ENCODE peak calls at places on chromosomes 1 and 21, in six cellular contexts. G is uterus, O is caudate nucleus, V is brain microvascular endothelial cell, Z is fibroblast of lung, R is heart left ventricle. T is an unnamed sample.

GRCh38 chr1:44515416-44515815 is 110.4 kb downstream of the RNF220 start:
- DNase-seq in G (no peak), O (no peak), V (no peak), Z (no peak), R (no peak), T (no peak)

GRCh38 chr1:35795295-35795694 is 12.5 kb upstream of the AGO4 start:
- DNase-seq in G (no peak), O (no peak), V (no peak), Z (no peak), R (no peak), T (no peak)

GRCh38 chr1:67429011-67429527 is 1.1 kb downstream of the SERBP1 start:
- DNase-seq in G (no peak), O (no peak), V (no peak), Z (peak; percentile 21), R (no peak), T (no peak)

GRCh38 chr1:247330548-247331171 is 1.0 kb downstream of the ZNF496 start:
- DNase-seq in G (no peak), O (no peak), V (no peak), Z (no peak), R (no peak), T (no peak)

GRCh38 chr1:212825798-212826452 is 21.5 kb downstream of the SPATA45 start:
- DNase-seq in G (no peak), O (no peak), V (no peak), Z (no peak), R (no peak), T (no peak)

GRCh38 chr21:18275740-18276139 is 31.1 kb downstream of the CHODL start:
- DNase-seq in G (no peak), O (no peak), V (no peak), Z (no peak), R (no peak), T (no peak)

GRCh38 chr21:45985471-45986315 is 4.1 kb downstream of the COL6A1 start:
- DNase-seq in G (peak; percentile 24), O (no peak), V (no peak), Z (no peak), R (peak; percentile 56), T (no peak)

GRCh38 chr1:21066365-21067012 is 110.2 kb downstream of the EIF4G3 start:
- DNase-seq in G (no peak), O (no peak), V (no peak), Z (no peak), R (no peak), T (no peak)

GRCh38 chr21:34754690-34755647 is 86.2 kb downstream of the CLIC6 start:
- DNase-seq in G (no peak), O (no peak), V (no peak), Z (no peak), R (no peak), T (no peak)

GRCh38 chr1:44251989-44252625 is 38.8 kb downstream of the DMAP1 start:
- DNase-seq in G (no peak), O (no peak), V (no peak), Z (no peak), R (no peak), T (no peak)

GRCh38 chr1:145995964-145996432 is 381 bp downstream of the TXNIP start:
- DNase-seq in G (peak; percentile 31), O (no peak), V (no peak), Z (no peak), R (no peak), T (no peak)

GRCh38 chr1:107831921-107832320 is 133.1 kb downstream of the VAV3 start:
- DNase-seq in G (no peak), O (no peak), V (no peak), Z (no peak), R (no peak), T (no peak)

GRCh38 chr1:36083635-36084501 is at the start of gene TEKT2:
- DNase-seq in G (no peak), O (peak; percentile 42), V (peak; percentile 21), Z (peak; percentile 18), R (no peak), T (no peak)

GRCh38 chr1:118184737-118185082 is 318 bp downstream of the SPAG17 start:
- DNase-seq in G (no peak), O (no peak), V (no peak), Z (no peak), R (no peak), T (no peak)

GRCh38 chr1:115089443-115090340 is at the start of gene TSPAN2:
- DNase-seq in G (peak; percentile 88), O (no peak), V (peak; percentile 28), Z (peak; percentile 58), R (peak; percentile 83), T (no peak)

GRCh38 chr1:173333581-173333980 is 126.5 kb upstream of the TNFSF4 start:
- DNase-seq in G (no peak), O (no peak), V (peak; percentile 76), Z (no peak), R (no peak), T (no peak)

GRCh38 chr1:164733070-164733469 is 174.1 kb downstream of the PBX1 start:
- DNase-seq in G (no peak), O (no peak), V (peak; percentile 94), Z (peak; percentile 57), R (no peak), T (no peak)

GRCh38 chr1:102970496-102971078 is 137.7 kb downstream of the COL11A1 start:
- DNase-seq in G (no peak), O (no peak), V (peak; percentile 53), Z (peak; percentile 78), R (no peak), T (no peak)

GRCh38 chr1:160096491-160097116 is 1.8 kb downstream of the IGSF8 start:
- DNase-seq in G (no peak), O (no peak), V (no peak), Z (peak; percentile 37), R (no peak), T (peak; percentile 78)

GRCh38 chr1:155673003-155673402 is 15.6 kb downstream of the YY1AP1 start:
- DNase-seq in G (no peak), O (no peak), V (no peak), Z (no peak), R (no peak), T (no peak)

GRCh38 chr1:109887890-109888289 is 22.8 kb upstream of the CSF1 start:
- DNase-seq in G (no peak), O (no peak), V (no peak), Z (no peak), R (no peak), T (no peak)

GRCh38 chr1:82449671-82450070 is 648.9 kb downstream of the ADGRL2 start:
- DNase-seq in G (no peak), O (no peak), V (peak; percentile 73), Z (no peak), R (no peak), T (no peak)

GRCh38 chr1:201463071-201463552 is 5.9 kb downstream of the PHLDA3 start:
- DNase-seq in G (no peak), O (peak; percentile 63), V (no peak), Z (peak; percentile 49), R (no peak), T (peak; percentile 86)

GRCh38 chr1:33360367-33360766 is 39.5 kb upstream of the A3GALT2 start:
- DNase-seq in G (no peak), O (no peak), V (no peak), Z (no peak), R (no peak), T (no peak)

GRCh38 chr1:204902674-204903073 is 32.0 kb downstream of the NFASC start:
- DNase-seq in G (no peak), O (no peak), V (no peak), Z (no peak), R (no peak), T (no peak)

GRCh38 chr1:59446257-59446901 is 149.5 kb downstream of the FGGY start:
- DNase-seq in G (peak; percentile 42), O (no peak), V (peak; percentile 91), Z (peak; percentile 89), R (no peak), T (peak; percentile 18)
- H3K27ac ChIP-seq in G (peak overlapping the region; percentile 79), O (peak overlapping the region; percentile 36), V (peak overlapping the region; percentile 75), Z (no peak overlapping the region), R (peak overlapping the region; percentile 73), T (peak overlapping the region; percentile 66)

DNA sequence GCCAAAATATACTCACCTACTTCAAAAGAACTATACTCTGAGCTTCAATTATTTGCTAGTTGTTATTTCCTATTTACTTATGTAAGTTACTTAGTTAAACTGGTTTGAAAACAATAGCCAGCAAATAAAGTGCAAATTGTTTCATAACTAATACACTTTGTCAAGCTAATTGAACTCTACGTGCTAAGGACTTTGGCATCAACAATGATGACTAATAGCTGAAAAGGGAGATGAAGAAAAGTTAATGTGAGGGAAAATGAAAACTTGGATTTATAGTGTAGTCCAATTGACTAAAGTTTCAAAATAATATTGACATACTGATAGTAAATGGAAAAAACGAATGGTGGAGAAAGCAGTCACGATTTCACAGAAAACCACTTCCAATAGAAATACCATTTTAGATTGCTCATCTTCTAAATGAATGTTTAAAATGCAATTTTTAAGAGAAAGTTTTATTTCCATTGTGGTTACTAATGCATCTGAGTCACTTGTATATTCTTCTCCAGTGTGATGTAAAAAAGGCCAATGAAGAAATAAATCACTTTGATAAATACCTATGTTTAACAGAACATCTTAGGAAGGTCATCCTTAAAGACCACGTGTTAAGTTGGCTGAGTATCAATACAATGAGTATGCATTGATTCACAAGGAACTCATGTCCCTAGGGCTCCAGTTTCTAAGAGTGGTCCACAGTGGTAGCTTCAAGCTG is 455.2 kb downstream of the LTN1 start:
- DNase-seq in G (no peak), O (no peak), V (peak; percentile 53), Z (peak; percentile 98), R (no peak), T (no peak)
- H3K27ac ChIP-seq in G (no peak overlapping the region), O (no peak overlapping the region), V (peak overlapping the region; percentile 76), Z (peak overlapping the region; percentile 85), R (no peak overlapping the region), T (no peak overlapping the region)

DNA sequence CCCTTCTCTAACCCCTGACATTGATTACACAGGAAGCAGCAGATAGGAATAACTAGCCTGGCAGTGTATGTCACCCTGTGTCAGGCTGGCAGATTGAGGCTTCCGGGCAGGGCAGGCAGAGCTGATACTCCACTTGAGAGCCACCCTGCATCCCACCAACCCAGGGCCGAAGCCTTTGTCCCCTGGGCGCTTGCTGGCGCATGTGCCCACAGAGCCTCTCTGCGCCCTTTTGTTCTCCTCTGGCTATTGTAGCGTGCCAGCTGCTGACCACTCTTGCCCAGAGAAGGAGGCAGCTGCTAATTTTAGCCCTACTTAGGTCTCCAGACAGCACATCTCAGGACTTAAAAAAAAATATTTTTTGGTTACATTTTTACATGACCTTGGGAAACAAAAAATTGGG is 304.9 kb downstream of the HHAT start:
- DNase-seq in G (no peak), O (peak; percentile 47), V (no peak), Z (no peak), R (no peak), T (no peak)
- H3K27ac ChIP-seq in G (no peak overlapping the region), O (peak overlapping the region; percentile 79), V (no peak overlapping the region), Z (no peak overlapping the region), R (peak overlapping the region; percentile 80), T (no peak overlapping the region)

DNA sequence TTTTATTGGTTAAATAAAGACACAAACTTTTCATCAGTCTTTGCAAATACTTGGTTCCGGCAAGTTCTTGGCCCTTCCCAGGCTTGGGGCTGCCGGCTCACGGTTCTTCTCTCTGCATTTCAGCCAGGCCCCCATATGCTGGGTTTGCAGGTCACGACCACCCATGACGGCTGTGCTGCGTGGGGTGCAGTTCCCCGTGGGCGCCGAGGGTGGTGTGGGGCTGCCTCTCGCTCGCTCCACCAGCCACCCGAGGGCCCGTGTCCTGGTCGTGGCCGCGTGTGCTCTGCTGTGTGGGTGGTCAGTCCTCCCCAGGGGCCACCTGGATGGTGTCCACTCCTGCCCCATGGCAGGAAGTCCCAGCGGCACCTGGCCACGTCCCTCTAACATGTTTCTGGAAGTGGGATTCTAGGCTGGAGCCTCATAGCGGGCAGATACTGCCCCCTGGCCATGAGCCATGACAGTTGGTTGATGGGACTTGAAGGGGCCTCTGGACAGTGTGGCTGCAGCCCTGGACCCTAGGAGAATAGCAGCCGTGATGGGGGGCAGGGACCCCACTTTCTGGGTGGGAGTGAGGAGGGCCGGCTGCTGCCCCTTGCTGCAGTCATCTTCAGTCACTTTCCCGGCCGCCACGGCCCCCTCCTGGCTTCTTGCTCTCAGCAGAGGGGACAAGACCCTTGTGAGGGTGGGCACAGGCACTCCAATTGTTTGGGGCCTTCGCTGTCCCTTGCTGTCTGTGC is 46.3 kb downstream of the SKI start:
- DNase-seq in G (no peak), O (no peak), V (no peak), Z (no peak), R (peak; percentile 63), T (no peak)
- H3K27ac ChIP-seq in G (peak overlapping the region; percentile 58), O (no peak overlapping the region), V (no peak overlapping the region), Z (peak overlapping the region; percentile 34), R (peak overlapping the region; percentile 73), T (peak overlapping the region; percentile 55)